ENCODE peak calls at places on chromosomes 7 and 10, in eight cellular contexts. I, R, C, P, G, H, M and K are unnamed samples.

GRCh38 chr7:25244193-25244592 is 15.9 kb upstream of the NPVF start:
- DNase-seq in R (no peak), G (no peak), C (no peak), M (no peak), I (peak; percentile 22), H (no peak), P (no peak), K (no peak)

GRCh38 chr7:149721084-149721601 is 52.2 kb downstream of the ZNF467 start:
- DNase-seq in G (no peak), R (no peak), I (no peak), M (no peak), P (no peak), H (no peak), C (no peak), K (no peak)

GRCh38 chr7:1748076-1748750 is 78.1 kb downstream of the ELFN1 start:
- DNase-seq in H (no peak), I (no peak), P (no peak), G (no peak), R (no peak), C (no peak), M (no peak), K (no peak)

GRCh38 chr10:126892150-126892872 is 12.9 kb upstream of the DOCK1 start:
- DNase-seq in H (no peak), P (no peak), C (no peak), M (no peak), R (no peak), G (no peak), I (no peak), K (no peak)

GRCh38 chr7:37930226-37930948 is 9.9 kb downstream of the EPDR1 start:
- DNase-seq in I (no peak), G (no peak), H (no peak), M (no peak), C (no peak), R (no peak), P (no peak), K (no peak)

GRCh38 chr7:55546826-55547225 is 25.5 kb downstream of the VOPP1 start:
- DNase-seq in I (peak; percentile 59), P (peak; percentile 86), H (peak; percentile 53), R (peak; percentile 31), G (peak; percentile 75), M (no peak), C (no peak), K (no peak)

GRCh38 chr10:77571490-77571889 is 66.1 kb downstream of the KCNMA1 start:
- DNase-seq in R (no peak), P (no peak), H (no peak), I (peak; percentile 25), C (no peak), G (no peak), M (no peak), K (no peak)

GRCh38 chr10:3571310-3571825 is 213.6 kb downstream of the KLF6 start:
- DNase-seq in R (no peak), H (no peak), P (no peak), C (no peak), G (no peak), I (no peak), M (no peak), K (no peak)

GRCh38 chr10:110965216-110965615 is 45.8 kb downstream of the SHOC2 start:
- DNase-seq in M (no peak), R (no peak), G (no peak), C (no peak), P (no peak), I (no peak), H (no peak), K (no peak)

GRCh38 chr10:2508971-2509605 is 558.3 kb upstream of the PFKP start:
- DNase-seq in P (peak; percentile 1), C (no peak), M (no peak), R (peak; percentile 18), G (no peak), H (no peak), I (no peak), K (no peak)

GRCh38 chr10:75234017-75234682 is 1.6 kb downstream of the COMTD1 start:
- DNase-seq in I (peak; percentile 94), C (peak; percentile 97), R (peak; percentile 97), H (peak; percentile 78), M (peak; percentile 96), G (peak; percentile 47), P (peak; percentile 96), K (peak; percentile 94)

GRCh38 chr7:76065016-76065612 is 17.2 kb downstream of the MDH2 start:
- DNase-seq in I (no peak), M (no peak), R (no peak), H (no peak), C (no peak), G (no peak), P (no peak), K (no peak)

GRCh38 chr10:119896937-119897336 is 4.4 kb downstream of the SEC23IP start:
- DNase-seq in M (no peak), R (peak; percentile 59), I (no peak), G (peak; percentile 29), H (no peak), P (no peak), C (no peak), K (no peak)

GRCh38 chr10:112907893-112908292 is 42.2 kb upstream of the TCF7L2 start:
- DNase-seq in M (no peak), P (peak; percentile 48), G (no peak), C (no peak), I (no peak), R (no peak), H (no peak), K (no peak)

GRCh38 chr7:91517408-91517807 is 253.2 kb downstream of the FZD1 start:
- DNase-seq in M (no peak), P (no peak), C (no peak), H (peak; percentile 65), G (no peak), I (no peak), R (no peak), K (no peak)

GRCh38 chr7:137360087-137360679 is 16.6 kb upstream of the PTN start:
- DNase-seq in H (no peak), C (no peak), M (no peak), I (no peak), P (peak; percentile 10), R (no peak), G (no peak), K (no peak)

GRCh38 chr7:51121945-51122425 is 194.6 kb downstream of the COBL start:
- DNase-seq in I (peak; percentile 33), G (no peak), R (no peak), H (peak; percentile 69), P (no peak), M (no peak), C (no peak), K (no peak)

GRCh38 chr7:2104716-2105115 is 128.0 kb downstream of the MAD1L1 start:
- DNase-seq in I (no peak), M (no peak), R (no peak), P (no peak), G (no peak), H (no peak), C (no peak), K (no peak)

GRCh38 chr7:23346316-23346715 is 47.2 kb downstream of the MALSU1 start:
- DNase-seq in H (no peak), C (no peak), M (no peak), R (no peak), G (no peak), P (no peak), I (no peak), K (no peak)

GRCh38 chr7:38451840-38452239 is 178.4 kb upstream of the TARP start:
- DNase-seq in I (peak; percentile 31), H (no peak), G (no peak), P (peak; percentile 18), C (no peak), R (peak; percentile 25), M (no peak), K (no peak)

GRCh38 chr10:96017227-96017687 is 26.1 kb upstream of the CCNJ start:
- DNase-seq in C (peak; percentile 44), R (peak; percentile 82), I (peak; percentile 81), G (no peak), P (peak; percentile 71), H (no peak), M (no peak), K (peak; percentile 62)

GRCh38 chr7:18357691-18358090 is 137.9 kb upstream of the HDAC9 start:
- DNase-seq in H (no peak), G (no peak), I (peak; percentile 42), P (peak; percentile 54), R (no peak), M (no peak), C (no peak), K (no peak)

GRCh38 chr10:109149666-109150350 is 773.5 kb downstream of the XPNPEP1 start:
- DNase-seq in C (no peak), P (no peak), R (no peak), H (no peak), M (no peak), G (no peak), I (no peak), K (no peak)

GRCh38 chr10:88232029-88232895 is 350.9 kb downstream of the RNLS start:
- DNase-seq in I (no peak), G (no peak), M (no peak), P (no peak), R (no peak), C (no peak), H (no peak), K (no peak)

GRCh38 chr10:73168486-73168844 is 546 bp downstream of the FAM149B1 start:
- DNase-seq in P (no peak), C (no peak), G (no peak), I (no peak), R (no peak), H (no peak), M (no peak), K (no peak)

GRCh38 chr7:43456200-43456599 is 126.7 kb upstream of the STK17A start:
- DNase-seq in M (no peak), H (no peak), R (no peak), G (no peak), I (peak; percentile 37), P (no peak), C (no peak), K (no peak)

GRCh38 chr7:139594911-139595476 is 71.5 kb downstream of the CLEC2L start:
- DNase-seq in P (no peak), R (no peak), C (no peak), I (no peak), M (no peak), H (no peak), G (peak; percentile 18), K (no peak)

GRCh38 chr7:130822642-130823041 is 88.6 kb upstream of the KLF14 start:
- DNase-seq in I (no peak), R (no peak), H (no peak), M (no peak), C (no peak), P (peak; percentile 42), G (no peak), K (no peak)

GRCh38 chr7:5456420-5456819 is 32.8 kb upstream of the TNRC18 start:
- DNase-seq in I (no peak), M (no peak), G (no peak), R (no peak), C (no peak), H (no peak), P (no peak), K (no peak)

GRCh38 chr10:59625842-59626522 is 83.7 kb downstream of the SLC16A9 start:
- DNase-seq in M (no peak), R (peak; percentile 83), G (no peak), C (peak; percentile 49), H (peak; percentile 38), P (peak; percentile 65), I (peak; percentile 71), K (peak; percentile 29)

GRCh38 chr7:36190447-36191291 is 37.6 kb downstream of the EEPD1 start:
- DNase-seq in P (no peak), C (no peak), G (no peak), R (no peak), H (no peak), M (no peak), I (no peak), K (no peak)

GRCh38 chr10:108911814-108912541 is 1011.3 kb downstream of the XPNPEP1 start:
- DNase-seq in I (peak; percentile 75), H (no peak), C (peak; percentile 20), G (peak; percentile 9), M (no peak), P (peak; percentile 80), R (peak; percentile 86), K (no peak)

GRCh38 chr10:12910835-12911234 is 90.7 kb downstream of the CCDC3 start:
- DNase-seq in G (no peak), R (no peak), M (no peak), H (no peak), C (no peak), P (no peak), I (no peak), K (no peak)

GRCh38 chr7:28217161-28217560 is 36.6 kb upstream of the JAZF1 start:
- DNase-seq in P (no peak), R (no peak), H (no peak), M (no peak), G (no peak), C (no peak), I (no peak), K (no peak)